ENCODE peak calls at places on chromosomes 5 and 9, in ten cellular contexts. R is A549; E is suprapubic skin; S is neural progenitor cell; Y is progenitor cell of endocrine pancreas; X is epithelial cell of esophagus; N is IMR-90; I is AG09309; J is OCI-LY7; G is CD4-positive, alpha-beta T cell. T is an unnamed sample.
A peak's percentile ranks its signal among the peaks of the same experiment; 100 is the strongest.

GRCh38 chr5:72009280-72009679 is 98.0 kb upstream of the MAP1B start:
- DNase-seq in G (no peak), Y (no peak), E (no peak), X (no peak), R (no peak), I (no peak), J (no peak), S (no peak), N (no peak), T (no peak)

GRCh38 chr9:106976772-106977171 is 113.8 kb downstream of the ZNF462 start:
- DNase-seq in J (peak; percentile 35), G (no peak), E (no peak), X (no peak), S (no peak), I (no peak), R (no peak), N (no peak), Y (no peak), T (no peak)

GRCh38 chr5:153907170-153907775 is 131.4 kb downstream of the FAM114A2 start:
- DNase-seq in X (no peak), S (no peak), R (no peak), J (no peak), G (no peak), N (no peak), E (no peak), I (no peak), Y (no peak), T (no peak)

GRCh38 chr9:6833518-6834192 is 75.9 kb downstream of the KDM4C start:
- DNase-seq in Y (no peak), G (no peak), X (peak; percentile 69), R (no peak), I (no peak), N (peak; percentile 39), E (no peak), S (no peak), J (no peak), T (no peak)

GRCh38 chr9:130042406-130042930 is 521 bp downstream of the FNBP1 start:
- DNase-seq in I (no peak), X (peak; percentile 12), N (no peak), G (no peak), Y (peak; percentile 45), J (peak; percentile 42), E (peak; percentile 72), S (peak; percentile 76), R (peak; percentile 39), T (peak; percentile 64)

GRCh38 chr9:86452194-86452828 is 98.1 kb upstream of the TUT7 start:
- DNase-seq in Y (no peak), N (peak; percentile 3), G (no peak), J (no peak), R (no peak), X (no peak), I (no peak), E (no peak), S (no peak), T (no peak)

GRCh38 chr5:178661836-178662540 is 35.1 kb upstream of the CLK4 start:
- DNase-seq in Y (no peak), J (no peak), S (no peak), N (no peak), G (no peak), E (no peak), R (no peak), I (no peak), X (no peak), T (no peak)

GRCh38 chr5:14413331-14413750 is 168.3 kb upstream of the OTULINL start:
- DNase-seq in N (peak; percentile 63), J (no peak), G (peak; percentile 47), X (no peak), E (no peak), Y (no peak), I (no peak), R (no peak), S (no peak), T (no peak)

GRCh38 chr9:12133416-12133815 is 559.8 kb upstream of the TYRP1 start:
- DNase-seq in N (no peak), X (no peak), I (no peak), G (no peak), E (no peak), R (no peak), S (no peak), Y (no peak), J (no peak), T (no peak)

GRCh38 chr5:157390179-157390923 is 69.7 kb upstream of the NIPAL4 start:
- DNase-seq in G (peak; percentile 26), S (no peak), I (peak; percentile 62), X (peak; percentile 99), Y (no peak), J (no peak), R (peak; percentile 99), N (peak; percentile 94), E (no peak), T (no peak)

GRCh38 chr5:43680286-43680685 is 77.3 kb downstream of the NNT start:
- DNase-seq in X (no peak), E (no peak), R (no peak), S (no peak), G (no peak), I (no peak), J (no peak), N (no peak), Y (no peak), T (no peak)

GRCh38 chr5:103624748-103625147 is 62.2 kb upstream of the NUDT12 start:
- DNase-seq in E (no peak), G (no peak), J (no peak), I (no peak), S (no peak), X (peak; percentile 30), R (no peak), N (peak; percentile 8), Y (no peak), T (no peak)

GRCh38 chr5:146447734-146448380 is 724 bp downstream of the TCERG1 start:
- DNase-seq in J (peak; percentile 71), S (no peak), X (peak; percentile 76), G (no peak), Y (no peak), N (peak; percentile 55), R (no peak), I (peak; percentile 20), E (peak; percentile 66), T (no peak)

GRCh38 chr5:55691265-55692105 is 20.6 kb downstream of the SLC38A9 start:
- DNase-seq in E (no peak), N (peak; percentile 59), G (no peak), Y (no peak), J (peak; percentile 64), R (peak; percentile 27), X (peak; percentile 56), I (no peak), S (no peak), T (no peak)

DNA sequence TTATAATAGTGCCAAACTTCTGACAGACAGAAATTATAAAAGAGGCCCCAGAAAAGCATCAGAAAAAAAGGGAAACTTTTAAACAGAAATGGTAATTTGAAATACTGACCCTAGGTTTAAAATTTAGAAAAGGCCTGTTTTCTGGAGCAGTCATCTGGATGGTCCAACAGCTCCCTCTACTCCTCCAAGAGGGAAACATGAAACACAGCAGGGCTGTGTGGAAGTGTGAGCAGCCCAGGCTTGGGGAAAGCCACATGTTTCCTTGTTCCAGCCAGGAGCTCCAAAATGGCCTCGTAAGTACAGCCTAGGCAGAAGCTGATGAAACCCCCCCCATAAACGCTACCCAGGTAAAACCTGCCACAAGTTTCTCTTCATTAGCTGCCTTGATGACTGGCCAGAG is 499.3 kb upstream of the ADAMTS16 start:
- DNase-seq in R (no peak), G (no peak), J (no peak), S (peak; percentile 46), E (no peak), X (peak; percentile 1), I (no peak), Y (no peak), N (no peak), T (no peak)
- TF ChIP-seq CTCF in R (no peak), G (no peak), J (no peak), S (peak; percentile 48), E (no peak), X (peak; percentile 37), I (no peak), Y (peak; percentile 23), N (no peak), T (no peak)

DNA sequence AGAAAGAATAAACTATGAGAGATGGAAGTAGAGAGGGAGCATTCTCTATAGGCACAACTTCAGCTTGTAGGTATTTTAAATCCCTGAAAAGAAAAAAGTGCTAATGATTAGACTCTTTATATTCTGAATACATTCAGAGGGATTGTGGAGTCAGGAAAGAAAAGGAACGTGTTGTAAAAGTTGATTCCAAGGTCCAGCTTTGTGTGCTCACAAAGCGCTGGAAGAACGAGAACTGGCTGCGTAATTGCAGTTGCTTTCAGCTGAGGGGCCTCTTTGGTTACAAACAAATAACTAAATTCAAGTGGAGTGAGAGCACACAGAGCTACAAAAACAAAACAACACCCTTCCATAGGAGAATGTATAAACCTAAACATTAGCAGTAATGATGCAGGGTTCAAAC is 1040.4 kb upstream of the WWC1 start:
- DNase-seq in J (no peak), Y (no peak), S (peak; percentile 44), E (no peak), N (no peak), I (no peak), X (no peak), G (no peak), R (no peak), T (no peak)
- TF ChIP-seq CTCF in J (no peak), Y (no peak), S (no peak), E (no peak), N (no peak), I (no peak), X (no peak), G (no peak), R (no peak), T (no peak)

DNA sequence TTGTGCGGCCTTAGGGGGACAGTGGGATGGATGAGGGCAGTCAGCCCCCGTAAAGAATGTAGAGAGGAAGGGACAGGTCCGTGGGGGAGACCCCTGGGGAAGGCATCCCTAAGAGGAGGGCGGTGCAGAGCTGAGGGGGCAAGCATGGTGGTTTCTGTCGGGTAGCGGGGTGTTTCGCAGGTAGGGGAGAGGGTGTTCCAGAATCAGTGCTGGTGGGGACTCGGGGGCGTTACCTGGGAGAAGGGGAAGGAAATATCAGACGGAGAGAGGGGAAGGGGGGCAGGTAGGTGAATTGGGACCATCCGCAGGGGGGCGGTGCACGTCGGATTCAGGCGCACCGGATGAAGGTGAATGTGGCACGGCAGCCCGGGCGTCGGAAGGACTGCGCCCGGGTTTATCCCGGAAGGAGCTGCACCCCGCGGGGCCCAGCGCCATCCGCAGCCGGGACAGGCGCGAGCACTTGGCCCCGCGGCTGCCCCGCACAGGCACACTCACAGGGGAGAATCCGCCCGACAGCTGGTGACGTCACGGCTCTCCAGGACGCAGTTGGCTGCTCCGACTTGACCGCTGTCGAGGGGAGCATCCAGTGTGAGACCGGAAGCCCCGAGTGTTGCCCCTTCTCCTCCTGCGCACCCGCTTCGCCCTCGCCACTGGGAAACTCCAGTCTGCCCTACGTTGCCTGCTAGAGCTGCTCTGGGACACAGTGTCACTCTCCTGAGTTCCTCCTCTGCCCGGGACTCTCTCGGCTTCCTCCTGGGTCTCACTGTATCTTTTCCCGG is 1.3 kb downstream of the CD72 start:
- DNase-seq in J (peak; percentile 79), X (peak; percentile 55), G (peak; percentile 59), R (no peak), N (peak; percentile 69), I (peak; percentile 7), E (peak; percentile 86), Y (no peak), S (peak; percentile 51), T (peak; percentile 75)
- TF ChIP-seq CTCF in J (peak; percentile 65), X (no peak), G (peak; percentile 47), R (no peak), N (no peak), I (no peak), E (no peak), Y (peak; percentile 19), S (peak; percentile 8), T (no peak)

GRCh38 chr9:75176037-75176436 is 87.7 kb downstream of the OSTF1 start:
- DNase-seq in Y (no peak), I (no peak), X (no peak), E (no peak), N (no peak), J (no peak), R (no peak), G (no peak), S (no peak), T (no peak)
- TF ChIP-seq CTCF in Y (no peak), I (no peak), X (no peak), E (no peak), N (no peak), J (no peak), R (no peak), G (no peak), S (no peak), T (no peak)